ENCODE peak calls at places on chromosomes 2 and 18, in five cellular contexts. One of them, this sample, is unnamed.

GRCh38 chr2:67526283-67526682 is 129.2 kb downstream of the ETAA1 start:
- DNase-seq in cardiac muscle cell: no peak
- DNase-seq in SJCRH30: no peak
- DNase-seq in brain microvascular endothelial cell: peak; percentile 18
- DNase-seq in astrocyte: peak; percentile 42
- DNase-seq in this sample: no peak

GRCh38 chr2:29806461-29806860 is 114.9 kb downstream of the ALK start:
- DNase-seq in cardiac muscle cell: no peak
- DNase-seq in SJCRH30: no peak
- DNase-seq in brain microvascular endothelial cell: no peak
- DNase-seq in astrocyte: no peak
- DNase-seq in this sample: no peak

GRCh38 chr2:16330012-16330411 is 335.6 kb downstream of the CYRIA start:
- DNase-seq in cardiac muscle cell: peak; percentile 69
- DNase-seq in SJCRH30: no peak
- DNase-seq in brain microvascular endothelial cell: no peak
- DNase-seq in astrocyte: no peak
- DNase-seq in this sample: no peak

GRCh38 chr2:183495589-183496267 is 371.5 kb downstream of the NUP35 start:
- DNase-seq in cardiac muscle cell: no peak
- DNase-seq in SJCRH30: no peak
- DNase-seq in brain microvascular endothelial cell: no peak
- DNase-seq in astrocyte: no peak
- DNase-seq in this sample: no peak

GRCh38 chr2:202660796-202661195 is 26.0 kb downstream of the FAM117B start:
- DNase-seq in cardiac muscle cell: no peak
- DNase-seq in SJCRH30: no peak
- DNase-seq in brain microvascular endothelial cell: no peak
- DNase-seq in astrocyte: no peak
- DNase-seq in this sample: no peak

GRCh38 chr18:36392888-36393287 is 95.4 kb downstream of the FHOD3 start:
- DNase-seq in cardiac muscle cell: no peak
- DNase-seq in SJCRH30: no peak
- DNase-seq in brain microvascular endothelial cell: no peak
- DNase-seq in astrocyte: no peak
- DNase-seq in this sample: no peak

GRCh38 chr2:16093639-16094447 is 153.5 kb downstream of the MYCN start:
- DNase-seq in cardiac muscle cell: no peak
- DNase-seq in SJCRH30: no peak
- DNase-seq in brain microvascular endothelial cell: no peak
- DNase-seq in astrocyte: no peak
- DNase-seq in this sample: no peak

GRCh38 chr18:55912071-55912470 is 324.1 kb upstream of the TCF4 start:
- DNase-seq in cardiac muscle cell: no peak
- DNase-seq in SJCRH30: no peak
- DNase-seq in brain microvascular endothelial cell: no peak
- DNase-seq in astrocyte: peak; percentile 11
- DNase-seq in this sample: no peak

GRCh38 chr18:42274488-42275137 is 319.6 kb downstream of the PIK3C3 start:
- DNase-seq in cardiac muscle cell: peak; percentile 60
- DNase-seq in SJCRH30: peak; percentile 22
- DNase-seq in brain microvascular endothelial cell: peak; percentile 3
- DNase-seq in astrocyte: no peak
- DNase-seq in this sample: no peak

GRCh38 chr2:157443795-157444642 is at the start of gene CYTIP:
- DNase-seq in cardiac muscle cell: no peak
- DNase-seq in SJCRH30: no peak
- DNase-seq in brain microvascular endothelial cell: no peak
- DNase-seq in astrocyte: no peak
- DNase-seq in this sample: peak; percentile 62

GRCh38 chr2:234313498-234313897 is 183.4 kb downstream of the ARL4C start:
- DNase-seq in cardiac muscle cell: no peak
- DNase-seq in SJCRH30: no peak
- DNase-seq in brain microvascular endothelial cell: no peak
- DNase-seq in astrocyte: no peak
- DNase-seq in this sample: no peak

GRCh38 chr18:40984856-40985255 is 970.2 kb upstream of the PIK3C3 start:
- DNase-seq in cardiac muscle cell: no peak
- DNase-seq in SJCRH30: no peak
- DNase-seq in brain microvascular endothelial cell: peak; percentile 37
- DNase-seq in astrocyte: peak; percentile 2
- DNase-seq in this sample: no peak

GRCh38 chr18:45777393-45777792 is 48.1 kb upstream of the SIGLEC15 start:
- DNase-seq in cardiac muscle cell: no peak
- DNase-seq in SJCRH30: no peak
- DNase-seq in brain microvascular endothelial cell: peak; percentile 91
- DNase-seq in astrocyte: peak; percentile 95
- DNase-seq in this sample: no peak

GRCh38 chr2:20654414-20654813 is 3.5 kb upstream of the HS1BP3 start:
- DNase-seq in cardiac muscle cell: no peak
- DNase-seq in SJCRH30: no peak
- DNase-seq in brain microvascular endothelial cell: no peak
- DNase-seq in astrocyte: no peak
- DNase-seq in this sample: no peak

GRCh38 chr2:17539596-17539992 is 902 bp upstream of the VSNL1 start:
- DNase-seq in cardiac muscle cell: peak; percentile 28
- DNase-seq in SJCRH30: no peak
- DNase-seq in brain microvascular endothelial cell: no peak
- DNase-seq in astrocyte: peak; percentile 70
- DNase-seq in this sample: no peak

GRCh38 chr2:241798081-241798630 is 10.8 kb upstream of the NEU4 start:
- DNase-seq in cardiac muscle cell: no peak
- DNase-seq in SJCRH30: peak; percentile 7
- DNase-seq in brain microvascular endothelial cell: no peak
- DNase-seq in astrocyte: no peak
- DNase-seq in this sample: no peak

GRCh38 chr2:65762068-65762467 is 329.7 kb upstream of the SPRED2 start:
- DNase-seq in cardiac muscle cell: no peak
- DNase-seq in SJCRH30: no peak
- DNase-seq in brain microvascular endothelial cell: no peak
- DNase-seq in astrocyte: no peak
- DNase-seq in this sample: no peak

GRCh38 chr18:58004317-58004716 is 39.7 kb upstream of the NEDD4L start:
- DNase-seq in cardiac muscle cell: no peak
- DNase-seq in SJCRH30: no peak
- DNase-seq in brain microvascular endothelial cell: peak; percentile 23
- DNase-seq in astrocyte: peak; percentile 88
- DNase-seq in this sample: no peak

DNA sequence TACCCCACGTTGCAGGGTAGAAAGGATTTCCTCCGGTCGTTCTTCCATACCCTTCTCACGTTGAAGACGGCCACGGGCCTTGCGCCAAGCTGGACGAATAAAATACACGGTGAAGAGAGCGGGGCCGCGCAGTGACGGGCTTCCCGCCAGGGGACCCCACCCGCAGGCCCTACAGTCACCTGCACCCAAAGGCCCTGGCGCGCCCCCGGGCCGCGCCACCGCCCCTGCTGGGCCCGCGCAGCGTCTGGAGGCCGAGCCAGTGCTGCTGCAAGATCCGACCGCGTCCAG is 199 bp downstream of the FBXO15 start:
- DNase-seq in cardiac muscle cell: no peak
- DNase-seq in SJCRH30: no peak
- DNase-seq in brain microvascular endothelial cell: no peak
- DNase-seq in astrocyte: no peak
- DNase-seq in this sample: no peak
- H3K27ac ChIP-seq in cardiac muscle cell: no peak overlapping the region
- H3K27ac ChIP-seq in SJCRH30: no peak overlapping the region
- H3K27ac ChIP-seq in brain microvascular endothelial cell: no peak overlapping the region
- H3K27ac ChIP-seq in astrocyte: no peak overlapping the region
- H3K27ac ChIP-seq in this sample: peak overlapping the region; percentile 98

GRCh38 chr18:79507076-79507545 is 111.4 kb downstream of the NFATC1 start:
- DNase-seq in cardiac muscle cell: peak; percentile 20
- DNase-seq in SJCRH30: no peak
- DNase-seq in brain microvascular endothelial cell: peak; percentile 29
- DNase-seq in astrocyte: peak; percentile 66
- DNase-seq in this sample: peak; percentile 82

GRCh38 chr18:79510046-79510685 is 114.4 kb downstream of the NFATC1 start:
- DNase-seq in cardiac muscle cell: no peak
- DNase-seq in SJCRH30: no peak
- DNase-seq in brain microvascular endothelial cell: no peak
- DNase-seq in astrocyte: no peak
- DNase-seq in this sample: no peak

GRCh38 chr18:79507546-79508480 is 112.1 kb downstream of the NFATC1 start:
- DNase-seq in cardiac muscle cell: no peak
- DNase-seq in SJCRH30: no peak
- DNase-seq in brain microvascular endothelial cell: peak; percentile 28
- DNase-seq in astrocyte: peak; percentile 35
- DNase-seq in this sample: peak; percentile 89

GRCh38 chr18:79509536-79509930 is 113.8 kb downstream of the NFATC1 start:
- DNase-seq in cardiac muscle cell: no peak
- DNase-seq in SJCRH30: no peak
- DNase-seq in brain microvascular endothelial cell: no peak
- DNase-seq in astrocyte: no peak
- DNase-seq in this sample: no peak

DNA sequence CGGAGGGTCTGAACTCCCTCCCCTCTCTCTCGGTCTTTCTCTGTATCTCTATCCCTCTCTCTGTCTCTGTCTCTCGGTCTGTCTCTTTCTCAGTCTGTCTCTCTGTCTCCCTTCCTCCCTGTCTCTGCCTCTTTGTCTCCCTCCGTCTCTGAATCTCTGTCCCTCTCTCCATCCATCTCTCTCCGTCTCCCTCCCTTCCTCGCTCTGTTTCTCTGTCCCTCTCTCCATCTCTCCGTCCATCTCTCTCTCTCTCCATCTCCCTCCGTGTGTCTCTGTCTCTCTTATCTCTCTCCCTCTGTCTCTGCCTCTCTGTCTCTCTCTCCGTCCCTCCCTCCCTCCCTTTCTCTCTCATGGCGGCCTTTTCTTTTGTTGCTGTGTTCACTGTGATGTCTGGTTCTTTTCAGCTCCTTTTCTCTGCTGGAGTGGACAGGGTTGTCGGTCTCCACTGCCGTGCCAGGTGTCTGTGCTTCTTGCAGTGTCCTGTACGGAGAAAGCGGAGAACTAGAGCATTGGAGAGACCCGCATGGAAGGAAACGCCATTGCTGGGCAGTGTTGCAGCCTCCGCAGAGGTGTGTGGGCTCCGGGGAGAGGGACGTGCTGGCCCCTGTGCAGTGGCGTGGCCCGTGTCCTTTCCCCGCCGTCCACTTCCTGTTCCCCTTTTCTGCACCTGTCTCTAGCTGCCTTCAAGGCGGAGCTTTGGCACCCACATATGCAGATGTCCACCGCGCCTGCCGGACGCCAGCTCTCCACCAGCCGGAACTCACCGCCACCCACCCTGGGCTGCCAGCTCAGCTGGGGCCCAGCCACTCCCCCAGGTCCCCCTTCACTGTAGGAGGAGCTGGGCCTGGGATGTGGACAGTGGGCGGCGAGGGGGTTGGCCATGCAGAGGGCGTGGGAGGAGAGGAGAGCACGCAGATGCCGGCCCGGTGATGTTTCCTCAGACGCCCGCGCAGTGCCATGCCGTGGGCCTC is 113.1 kb downstream of the NFATC1 start:
- DNase-seq in cardiac muscle cell: no peak
- DNase-seq in SJCRH30: no peak
- DNase-seq in brain microvascular endothelial cell: no peak
- DNase-seq in astrocyte: no peak
- DNase-seq in this sample: peak; percentile 42
- H3K4me3 ChIP-seq in cardiac muscle cell: no peak overlapping the region
- H3K4me3 ChIP-seq in SJCRH30: no peak overlapping the region
- H3K4me3 ChIP-seq in brain microvascular endothelial cell: no peak overlapping the region
- H3K4me3 ChIP-seq in astrocyte: no peak overlapping the region
- H3K4me3 ChIP-seq in this sample: no peak overlapping the region

DNA sequence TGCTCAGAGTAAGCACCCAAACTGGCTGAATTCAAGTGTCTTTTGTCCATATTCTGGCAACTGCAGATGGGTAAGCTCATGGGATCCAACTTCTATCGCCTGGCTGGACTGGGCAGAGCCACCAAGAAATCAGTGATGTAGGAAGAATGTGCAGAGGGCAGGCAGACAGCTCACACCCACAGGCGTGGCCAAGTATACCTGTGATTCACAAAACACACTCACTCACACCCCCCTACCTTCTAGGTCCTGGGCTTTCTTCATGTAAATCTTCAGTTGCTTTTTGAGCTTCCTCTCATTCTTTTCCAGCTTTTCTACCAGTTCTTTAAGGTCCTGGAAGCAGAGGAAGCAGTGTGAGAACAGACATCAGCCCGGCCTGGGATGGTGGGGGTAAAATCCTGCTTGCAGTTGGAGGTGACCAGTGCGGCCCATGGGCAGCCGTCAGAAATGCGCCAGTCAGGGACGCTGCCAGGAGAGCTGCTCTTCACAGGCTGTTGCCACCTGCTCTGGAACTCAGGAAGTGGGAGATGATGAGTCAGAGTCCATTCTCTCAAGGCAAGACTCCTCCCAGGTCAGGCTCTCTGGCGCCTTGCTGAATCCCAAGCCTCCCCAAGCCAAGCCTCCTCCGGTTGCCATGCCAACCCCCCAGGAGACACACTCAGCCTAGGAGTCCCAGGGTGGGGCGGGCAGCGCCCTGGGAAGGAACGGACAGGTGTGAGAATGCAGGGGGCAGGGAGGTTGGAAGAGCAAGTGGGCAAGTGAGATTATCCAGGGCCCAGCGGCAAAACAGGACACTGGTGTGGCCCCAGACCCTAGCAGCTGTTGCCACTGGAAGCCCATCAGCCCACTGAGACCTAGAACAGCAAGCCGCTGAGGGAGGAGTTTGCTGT is 36.2 kb upstream of the ACAA2 start:
- DNase-seq in cardiac muscle cell: no peak
- DNase-seq in SJCRH30: peak; percentile 94
- DNase-seq in brain microvascular endothelial cell: peak; percentile 82
- DNase-seq in astrocyte: peak; percentile 91
- DNase-seq in this sample: peak; percentile 90
- H3K27ac ChIP-seq in cardiac muscle cell: no peak overlapping the region
- H3K27ac ChIP-seq in SJCRH30: peak overlapping the region; percentile 69
- H3K27ac ChIP-seq in brain microvascular endothelial cell: no peak overlapping the region
- H3K27ac ChIP-seq in astrocyte: no peak overlapping the region
- H3K27ac ChIP-seq in this sample: no peak overlapping the region

GRCh38 chr2:141611981-141612380 is 518.8 kb downstream of the LRP1B start:
- DNase-seq in cardiac muscle cell: no peak
- DNase-seq in SJCRH30: no peak
- DNase-seq in brain microvascular endothelial cell: no peak
- DNase-seq in astrocyte: peak; percentile 43
- DNase-seq in this sample: no peak
- H3K4me3 ChIP-seq in cardiac muscle cell: no peak overlapping the region
- H3K4me3 ChIP-seq in SJCRH30: no peak overlapping the region
- H3K4me3 ChIP-seq in brain microvascular endothelial cell: no peak overlapping the region
- H3K4me3 ChIP-seq in astrocyte: peak overlapping the region; percentile 30
- H3K4me3 ChIP-seq in this sample: no peak overlapping the region

GRCh38 chr2:214489181-214489580 is 78.3 kb downstream of the VWC2L start:
- DNase-seq in cardiac muscle cell: no peak
- DNase-seq in SJCRH30: no peak
- DNase-seq in brain microvascular endothelial cell: no peak
- DNase-seq in astrocyte: no peak
- DNase-seq in this sample: no peak

GRCh38 chr2:214481204-214481603 is 70.3 kb downstream of the VWC2L start:
- DNase-seq in cardiac muscle cell: peak; percentile 83
- DNase-seq in SJCRH30: no peak
- DNase-seq in brain microvascular endothelial cell: peak; percentile 67
- DNase-seq in astrocyte: peak; percentile 51
- DNase-seq in this sample: no peak

GRCh38 chr2:214482716-214483115 is 71.9 kb downstream of the VWC2L start:
- DNase-seq in cardiac muscle cell: no peak
- DNase-seq in SJCRH30: no peak
- DNase-seq in brain microvascular endothelial cell: no peak
- DNase-seq in astrocyte: no peak
- DNase-seq in this sample: no peak

GRCh38 chr2:214484239-214484638 is 73.4 kb downstream of the VWC2L start:
- DNase-seq in cardiac muscle cell: no peak
- DNase-seq in SJCRH30: no peak
- DNase-seq in brain microvascular endothelial cell: no peak
- DNase-seq in astrocyte: no peak
- DNase-seq in this sample: no peak

GRCh38 chr2:214484701-214485100 is 73.8 kb downstream of the VWC2L start:
- DNase-seq in cardiac muscle cell: no peak
- DNase-seq in SJCRH30: no peak
- DNase-seq in brain microvascular endothelial cell: no peak
- DNase-seq in astrocyte: no peak
- DNase-seq in this sample: no peak
- H3K27ac ChIP-seq in cardiac muscle cell: no peak overlapping the region
- H3K27ac ChIP-seq in SJCRH30: no peak overlapping the region
- H3K27ac ChIP-seq in brain microvascular endothelial cell: no peak overlapping the region
- H3K27ac ChIP-seq in astrocyte: no peak overlapping the region
- H3K27ac ChIP-seq in this sample: no peak overlapping the region